ENCODE peak calls at places on chromosomes 5 and 9, in seven cellular contexts. One of them, this sample, is unnamed.

GRCh38 chr5:134506054-134507039 is 19.1 kb upstream of the JADE2 start:
- DNase-seq in GM13977: no peak
- DNase-seq in SK-N-SH: no peak
- DNase-seq in PC-3: peak
- DNase-seq in CD8-positive, alpha-beta T cell: no peak
- DNase-seq in breast epithelium: peak
- DNase-seq in fibroblast of villous mesenchyme: peak
- DNase-seq in this sample: no peak

GRCh38 chr5:6758706-6759105 is 45.5 kb downstream of the TENT4A start:
- DNase-seq in GM13977: no peak
- DNase-seq in SK-N-SH: no peak
- DNase-seq in PC-3: no peak
- DNase-seq in CD8-positive, alpha-beta T cell: no peak
- DNase-seq in breast epithelium: no peak
- DNase-seq in fibroblast of villous mesenchyme: no peak
- DNase-seq in this sample: no peak

GRCh38 chr9:135347461-135347860 is 132.1 kb upstream of the PPP1R26 start:
- DNase-seq in GM13977: no peak
- DNase-seq in SK-N-SH: no peak
- DNase-seq in PC-3: peak
- DNase-seq in CD8-positive, alpha-beta T cell: no peak
- DNase-seq in breast epithelium: no peak
- DNase-seq in fibroblast of villous mesenchyme: no peak
- DNase-seq in this sample: no peak

GRCh38 chr5:127203818-127204217 is 86.8 kb upstream of the MEGF10 start:
- DNase-seq in GM13977: no peak
- DNase-seq in SK-N-SH: no peak
- DNase-seq in PC-3: peak
- DNase-seq in CD8-positive, alpha-beta T cell: no peak
- DNase-seq in breast epithelium: no peak
- DNase-seq in fibroblast of villous mesenchyme: peak
- DNase-seq in this sample: no peak

GRCh38 chr5:2751592-2752021 is at the start of gene IRX2:
- DNase-seq in GM13977: peak
- DNase-seq in SK-N-SH: no peak
- DNase-seq in PC-3: peak
- DNase-seq in CD8-positive, alpha-beta T cell: no peak
- DNase-seq in breast epithelium: peak
- DNase-seq in fibroblast of villous mesenchyme: peak
- DNase-seq in this sample: no peak

GRCh38 chr9:101585740-101586139 is 9.0 kb downstream of the PPP3R2 start:
- DNase-seq in GM13977: no peak
- DNase-seq in SK-N-SH: no peak
- DNase-seq in PC-3: no peak
- DNase-seq in CD8-positive, alpha-beta T cell: no peak
- DNase-seq in breast epithelium: no peak
- DNase-seq in fibroblast of villous mesenchyme: no peak
- DNase-seq in this sample: no peak

GRCh38 chr9:37555786-37556185 is 20.4 kb downstream of the FBXO10 start:
- DNase-seq in GM13977: no peak
- DNase-seq in SK-N-SH: no peak
- DNase-seq in PC-3: no peak
- DNase-seq in CD8-positive, alpha-beta T cell: no peak
- DNase-seq in breast epithelium: no peak
- DNase-seq in fibroblast of villous mesenchyme: peak
- DNase-seq in this sample: no peak

GRCh38 chr5:143118222-143118621 is 285.3 kb downstream of the NR3C1 start:
- DNase-seq in GM13977: no peak
- DNase-seq in SK-N-SH: no peak
- DNase-seq in PC-3: no peak
- DNase-seq in CD8-positive, alpha-beta T cell: no peak
- DNase-seq in breast epithelium: no peak
- DNase-seq in fibroblast of villous mesenchyme: no peak
- DNase-seq in this sample: no peak

GRCh38 chr5:56384186-56384585 is 151.1 kb upstream of the ANKRD55 start:
- DNase-seq in GM13977: no peak
- DNase-seq in SK-N-SH: no peak
- DNase-seq in PC-3: no peak
- DNase-seq in CD8-positive, alpha-beta T cell: no peak
- DNase-seq in breast epithelium: no peak
- DNase-seq in fibroblast of villous mesenchyme: peak
- DNase-seq in this sample: no peak

GRCh38 chr9:96251451-96251850 is 50.5 kb downstream of the HSD17B3 start:
- DNase-seq in GM13977: no peak
- DNase-seq in SK-N-SH: no peak
- DNase-seq in PC-3: peak
- DNase-seq in CD8-positive, alpha-beta T cell: no peak
- DNase-seq in breast epithelium: no peak
- DNase-seq in fibroblast of villous mesenchyme: no peak
- DNase-seq in this sample: no peak

GRCh38 chr9:99896119-99896518 is 10.3 kb upstream of the STX17 start:
- DNase-seq in GM13977: no peak
- DNase-seq in SK-N-SH: no peak
- DNase-seq in PC-3: no peak
- DNase-seq in CD8-positive, alpha-beta T cell: no peak
- DNase-seq in breast epithelium: no peak
- DNase-seq in fibroblast of villous mesenchyme: no peak
- DNase-seq in this sample: no peak

GRCh38 chr5:2960309-2960708 is 208.8 kb upstream of the IRX2 start:
- DNase-seq in GM13977: no peak
- DNase-seq in SK-N-SH: no peak
- DNase-seq in PC-3: no peak
- DNase-seq in CD8-positive, alpha-beta T cell: no peak
- DNase-seq in breast epithelium: no peak
- DNase-seq in fibroblast of villous mesenchyme: no peak
- DNase-seq in this sample: no peak

GRCh38 chr5:76590027-76590426 is 33.2 kb downstream of the F2RL2 start:
- DNase-seq in GM13977: peak
- DNase-seq in SK-N-SH: no peak
- DNase-seq in PC-3: no peak
- DNase-seq in CD8-positive, alpha-beta T cell: no peak
- DNase-seq in breast epithelium: no peak
- DNase-seq in fibroblast of villous mesenchyme: no peak
- DNase-seq in this sample: peak

GRCh38 chr5:153678617-153679329 is 188.3 kb downstream of the GRIA1 start:
- DNase-seq in GM13977: no peak
- DNase-seq in SK-N-SH: no peak
- DNase-seq in PC-3: no peak
- DNase-seq in CD8-positive, alpha-beta T cell: no peak
- DNase-seq in breast epithelium: no peak
- DNase-seq in fibroblast of villous mesenchyme: no peak
- DNase-seq in this sample: no peak

GRCh38 chr9:12065050-12065449 is 628.1 kb upstream of the TYRP1 start:
- DNase-seq in GM13977: no peak
- DNase-seq in SK-N-SH: no peak
- DNase-seq in PC-3: no peak
- DNase-seq in CD8-positive, alpha-beta T cell: no peak
- DNase-seq in breast epithelium: no peak
- DNase-seq in fibroblast of villous mesenchyme: no peak
- DNase-seq in this sample: no peak

GRCh38 chr5:138610468-138611294 is 35.5 kb upstream of the HSPA9 start:
- DNase-seq in GM13977: no peak
- DNase-seq in SK-N-SH: peak
- DNase-seq in PC-3: no peak
- DNase-seq in CD8-positive, alpha-beta T cell: no peak
- DNase-seq in breast epithelium: no peak
- DNase-seq in fibroblast of villous mesenchyme: no peak
- DNase-seq in this sample: no peak
- TF ChIP-seq CTCF in GM13977: no peak
- TF ChIP-seq CTCF in SK-N-SH: peak
- TF ChIP-seq CTCF in PC-3: no peak
- TF ChIP-seq CTCF in CD8-positive, alpha-beta T cell: no peak
- TF ChIP-seq CTCF in breast epithelium: peak
- TF ChIP-seq CTCF in fibroblast of villous mesenchyme: peak
- TF ChIP-seq CTCF in this sample: no peak

GRCh38 chr9:133347985-133348762 is at the start of the genes MED22 and RPL7A:
- DNase-seq in GM13977: peak
- DNase-seq in SK-N-SH: peak
- DNase-seq in PC-3: peak
- DNase-seq in CD8-positive, alpha-beta T cell: peak
- DNase-seq in breast epithelium: peak
- DNase-seq in fibroblast of villous mesenchyme: peak
- DNase-seq in this sample: peak
- TF ChIP-seq CTCF in GM13977: no peak
- TF ChIP-seq CTCF in SK-N-SH: no peak
- TF ChIP-seq CTCF in PC-3: no peak
- TF ChIP-seq CTCF in CD8-positive, alpha-beta T cell: no peak
- TF ChIP-seq CTCF in breast epithelium: peak
- TF ChIP-seq CTCF in fibroblast of villous mesenchyme: no peak
- TF ChIP-seq CTCF in this sample: no peak

DNA sequence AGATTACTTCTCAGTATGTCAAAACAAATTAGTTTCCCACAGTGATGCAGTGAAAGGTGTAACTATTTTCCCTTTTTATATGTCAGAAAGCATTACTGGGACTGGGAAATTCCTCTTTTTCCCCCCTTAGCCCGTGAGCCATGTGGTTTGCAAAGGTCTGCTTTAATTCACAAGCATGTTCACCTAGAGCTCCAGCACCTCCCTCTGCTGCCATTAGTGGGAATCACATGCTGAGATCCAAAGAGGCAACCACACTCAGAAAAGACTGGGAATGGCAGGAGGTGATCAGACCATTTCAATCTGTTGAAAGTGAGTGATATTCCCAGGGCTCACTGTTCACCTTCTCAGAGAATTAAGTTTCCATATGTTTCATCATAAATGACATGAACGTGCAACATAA is 703.7 kb upstream of the WWC1 start:
- DNase-seq in GM13977: no peak
- DNase-seq in SK-N-SH: peak
- DNase-seq in PC-3: peak
- DNase-seq in CD8-positive, alpha-beta T cell: no peak
- DNase-seq in breast epithelium: no peak
- DNase-seq in fibroblast of villous mesenchyme: peak
- DNase-seq in this sample: no peak
- TF ChIP-seq CTCF in GM13977: peak
- TF ChIP-seq CTCF in SK-N-SH: peak
- TF ChIP-seq CTCF in PC-3: peak
- TF ChIP-seq CTCF in CD8-positive, alpha-beta T cell: no peak
- TF ChIP-seq CTCF in breast epithelium: peak
- TF ChIP-seq CTCF in fibroblast of villous mesenchyme: peak
- TF ChIP-seq CTCF in this sample: no peak

GRCh38 chr5:54765327-54765726 is 220.1 kb downstream of the ESM1 start:
- DNase-seq in GM13977: no peak
- DNase-seq in SK-N-SH: no peak
- DNase-seq in PC-3: no peak
- DNase-seq in CD8-positive, alpha-beta T cell: no peak
- DNase-seq in breast epithelium: no peak
- DNase-seq in fibroblast of villous mesenchyme: no peak
- DNase-seq in this sample: no peak

GRCh38 chr5:54764691-54765090 is 220.7 kb downstream of the ESM1 start:
- DNase-seq in GM13977: no peak
- DNase-seq in SK-N-SH: no peak
- DNase-seq in PC-3: no peak
- DNase-seq in CD8-positive, alpha-beta T cell: no peak
- DNase-seq in breast epithelium: no peak
- DNase-seq in fibroblast of villous mesenchyme: no peak
- DNase-seq in this sample: no peak

GRCh38 chr5:54769072-54769471 is 216.3 kb downstream of the ESM1 start:
- DNase-seq in GM13977: no peak
- DNase-seq in SK-N-SH: no peak
- DNase-seq in PC-3: peak
- DNase-seq in CD8-positive, alpha-beta T cell: no peak
- DNase-seq in breast epithelium: no peak
- DNase-seq in fibroblast of villous mesenchyme: no peak
- DNase-seq in this sample: no peak

GRCh38 chr5:54764102-54764501 is 221.3 kb downstream of the ESM1 start:
- DNase-seq in GM13977: no peak
- DNase-seq in SK-N-SH: no peak
- DNase-seq in PC-3: no peak
- DNase-seq in CD8-positive, alpha-beta T cell: no peak
- DNase-seq in breast epithelium: no peak
- DNase-seq in fibroblast of villous mesenchyme: no peak
- DNase-seq in this sample: no peak

GRCh38 chr5:54766748-54767147 is 218.6 kb downstream of the ESM1 start:
- DNase-seq in GM13977: no peak
- DNase-seq in SK-N-SH: no peak
- DNase-seq in PC-3: no peak
- DNase-seq in CD8-positive, alpha-beta T cell: no peak
- DNase-seq in breast epithelium: no peak
- DNase-seq in fibroblast of villous mesenchyme: no peak
- DNase-seq in this sample: no peak
- TF ChIP-seq CTCF in GM13977: no peak
- TF ChIP-seq CTCF in SK-N-SH: peak
- TF ChIP-seq CTCF in PC-3: peak
- TF ChIP-seq CTCF in CD8-positive, alpha-beta T cell: no peak
- TF ChIP-seq CTCF in breast epithelium: no peak
- TF ChIP-seq CTCF in fibroblast of villous mesenchyme: no peak
- TF ChIP-seq CTCF in this sample: no peak

GRCh38 chr5:138352722-138353549 is 451 bp downstream of the KDM3B start:
- DNase-seq in GM13977: peak
- DNase-seq in SK-N-SH: peak
- DNase-seq in PC-3: peak
- DNase-seq in CD8-positive, alpha-beta T cell: peak
- DNase-seq in breast epithelium: peak
- DNase-seq in fibroblast of villous mesenchyme: peak
- DNase-seq in this sample: peak
- TF ChIP-seq CTCF in GM13977: peak
- TF ChIP-seq CTCF in SK-N-SH: peak
- TF ChIP-seq CTCF in PC-3: peak
- TF ChIP-seq CTCF in CD8-positive, alpha-beta T cell: no peak
- TF ChIP-seq CTCF in breast epithelium: no peak
- TF ChIP-seq CTCF in fibroblast of villous mesenchyme: peak
- TF ChIP-seq CTCF in this sample: peak

DNA sequence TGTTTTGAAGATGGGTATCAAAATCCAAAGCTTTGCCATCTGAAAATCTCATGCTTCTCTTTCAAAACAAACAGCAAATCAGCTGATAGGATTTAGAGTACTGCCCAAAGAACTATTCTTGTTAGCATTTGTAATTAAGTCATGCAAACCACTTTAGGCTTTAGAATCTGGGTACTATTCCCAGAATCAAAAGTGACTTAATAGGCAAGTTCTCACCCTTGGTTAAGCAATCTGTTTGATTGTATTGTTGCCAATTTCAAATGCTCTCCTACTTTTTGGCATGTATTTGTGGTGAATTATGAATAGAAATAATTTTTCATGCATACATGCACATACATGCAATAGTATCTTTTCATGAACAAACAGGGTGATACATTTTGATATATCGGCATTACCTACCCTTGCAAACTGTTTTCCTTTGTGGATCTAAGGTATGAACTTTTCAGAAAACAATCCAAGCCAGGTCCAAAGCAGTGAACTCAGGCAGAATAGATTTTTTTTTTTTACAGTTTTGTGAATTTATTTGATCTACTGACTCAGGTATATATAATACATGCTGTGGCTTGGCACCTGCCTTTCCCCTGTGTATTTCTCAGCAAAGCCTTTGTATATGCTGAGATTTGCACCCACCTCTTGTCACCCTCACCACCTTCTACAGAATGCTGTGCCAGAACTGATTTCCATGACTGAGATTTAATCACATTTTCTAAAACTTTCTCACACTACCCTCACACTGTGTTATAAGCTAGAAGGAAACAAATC is 9.0 kb downstream of the IL33 start:
- DNase-seq in GM13977: no peak
- DNase-seq in SK-N-SH: no peak
- DNase-seq in PC-3: no peak
- DNase-seq in CD8-positive, alpha-beta T cell: no peak
- DNase-seq in breast epithelium: no peak
- DNase-seq in fibroblast of villous mesenchyme: no peak
- DNase-seq in this sample: no peak
- TF ChIP-seq CTCF in GM13977: no peak
- TF ChIP-seq CTCF in SK-N-SH: no peak
- TF ChIP-seq CTCF in PC-3: no peak
- TF ChIP-seq CTCF in CD8-positive, alpha-beta T cell: no peak
- TF ChIP-seq CTCF in breast epithelium: no peak
- TF ChIP-seq CTCF in fibroblast of villous mesenchyme: no peak
- TF ChIP-seq CTCF in this sample: no peak